ENCODE peak calls at places on chromosomes 13 and 19, in eight cellular contexts. H is HCT116, F is H1, G is SK-N-SH, Z is NB4, A is GM12878, S is HepG2, J is WTC11. X is an unnamed sample.

GRCh38 chr13:26386026-26386425 is 132.1 kb downstream of the CDK8 start:
- DNase-seq in H (no peak), F (no peak), G (no peak), Z (no peak), A (no peak), S (no peak), J (no peak), X (no peak)

GRCh38 chr19:6737284-6737872 is at the start of gene GPR108:
- DNase-seq in H (peak), F (peak), G (peak), Z (peak), A (peak), S (peak), J (peak), X (peak)

GRCh38 chr19:13997637-13997962 is 8.5 kb downstream of the RFX1 start:
- DNase-seq in H (no peak), F (no peak), G (no peak), Z (no peak), A (no peak), S (no peak), J (no peak), X (no peak)

GRCh38 chr19:1837625-1838105 is 10.6 kb downstream of the REXO1 start:
- DNase-seq in H (no peak), F (no peak), G (peak), Z (no peak), A (no peak), S (peak), J (peak), X (peak)

GRCh38 chr13:101915333-101915732 is 462.9 kb downstream of the ITGBL1 start:
- DNase-seq in H (no peak), F (no peak), G (peak), Z (no peak), A (no peak), S (no peak), J (no peak), X (no peak)

GRCh38 chr19:17610384-17610783 is 54.9 kb downstream of the COLGALT1 start:
- DNase-seq in H (peak), F (no peak), G (peak), Z (peak), A (no peak), S (peak), J (no peak), X (peak)

GRCh38 chr13:112978561-112979405 is 9.8 kb downstream of the MCF2L start:
- DNase-seq in H (no peak), F (no peak), G (peak), Z (no peak), A (no peak), S (no peak), J (no peak), X (no peak)

GRCh38 chr19:12789904-12790619 is 1.2 kb upstream of the JUNB start:
- DNase-seq in H (peak), F (peak), G (peak), Z (peak), A (peak), S (peak), J (peak), X (peak)

GRCh38 chr19:46718157-46718933 is 1.4 kb upstream of the PRKD2 start:
- DNase-seq in H (no peak), F (no peak), G (no peak), Z (peak), A (peak), S (no peak), J (peak), X (no peak)

GRCh38 chr13:37495046-37495445 is 103.5 kb downstream of the POSTN start:
- DNase-seq in H (no peak), F (no peak), G (no peak), Z (peak), A (no peak), S (no peak), J (no peak), X (no peak)

GRCh38 chr19:13117176-13117771 is 734 bp upstream of the TRMT1 start:
- DNase-seq in H (peak), F (no peak), G (no peak), Z (no peak), A (no peak), S (no peak), J (no peak), X (no peak)

GRCh38 chr13:72686766-72687165 is 40.7 kb downstream of the MZT1 start:
- DNase-seq in H (no peak), F (no peak), G (no peak), Z (no peak), A (no peak), S (no peak), J (no peak), X (no peak)

GRCh38 chr19:14463747-14464146 is 11.4 kb downstream of the PTGER1 start:
- DNase-seq in H (no peak), F (no peak), G (no peak), Z (no peak), A (no peak), S (no peak), J (no peak), X (no peak)

GRCh38 chr19:19224150-19224851 is 12.5 kb downstream of the NCAN start:
- DNase-seq in H (no peak), F (no peak), G (peak), Z (no peak), A (no peak), S (no peak), J (no peak), X (no peak)

GRCh38 chr13:59103004-59103768 is 1060.5 kb downstream of the DIAPH3 start:
- DNase-seq in H (no peak), F (no peak), G (peak), Z (no peak), A (no peak), S (no peak), J (no peak), X (no peak)

GRCh38 chr19:623974-624373 is 9.4 kb downstream of the POLRMT start:
- DNase-seq in H (no peak), F (no peak), G (no peak), Z (no peak), A (no peak), S (no peak), J (no peak), X (no peak)

GRCh38 chr13:99339736-99340392 is 32.7 kb upstream of the GPR183 start:
- DNase-seq in H (no peak), F (no peak), G (no peak), Z (no peak), A (no peak), S (no peak), J (no peak), X (peak)

GRCh38 chr19:1389033-1389940 is 5.6 kb downstream of the NDUFS7 start:
- DNase-seq in H (no peak), F (no peak), G (no peak), Z (no peak), A (no peak), S (no peak), J (no peak), X (no peak)

GRCh38 chr19:10353793-10354391 is 14.5 kb upstream of the ICAM3 start:
- DNase-seq in H (peak), F (peak), G (peak), Z (peak), A (no peak), S (no peak), J (peak), X (peak)

GRCh38 chr19:51689751-51690358 is 3.3 kb upstream of the SPACA6 start:
- DNase-seq in H (no peak), F (no peak), G (peak), Z (no peak), A (no peak), S (no peak), J (peak), X (peak)

GRCh38 chr19:47406711-47407416 is 12.5 kb downstream of the MEIS3 start:
- DNase-seq in H (no peak), F (no peak), G (no peak), Z (peak), A (no peak), S (no peak), J (peak), X (peak)

GRCh38 chr13:41389580-41389979 is 67.8 kb upstream of the RGCC start:
- DNase-seq in H (no peak), F (no peak), G (no peak), Z (peak), A (no peak), S (no peak), J (no peak), X (no peak)

GRCh38 chr19:17289489-17289888 is 7.8 kb downstream of the ANKLE1 start:
- DNase-seq in H (peak), F (no peak), G (peak), Z (peak), A (no peak), S (no peak), J (peak), X (peak)

GRCh38 chr13:26095846-26096245 is 44.0 kb upstream of the SHISA2 start:
- DNase-seq in H (no peak), F (no peak), G (no peak), Z (no peak), A (no peak), S (no peak), J (no peak), X (no peak)

GRCh38 chr13:80199067-80199466 is 141.9 kb downstream of the SPRY2 start:
- DNase-seq in H (no peak), F (no peak), G (no peak), Z (no peak), A (no peak), S (no peak), J (no peak), X (no peak)

GRCh38 chr19:48737360-48737998 is 2.9 kb downstream of the RASIP1 start:
- DNase-seq in H (no peak), F (no peak), G (peak), Z (peak), A (no peak), S (no peak), J (peak), X (peak)

GRCh38 chr19:32041681-32042292 is 303.6 kb upstream of the ZNF507 start:
- DNase-seq in H (no peak), F (no peak), G (peak), Z (peak), A (no peak), S (peak), J (peak), X (peak)

GRCh38 chr13:44651209-44651608 is 75.1 kb upstream of the TSC22D1 start:
- DNase-seq in H (no peak), F (no peak), G (no peak), Z (no peak), A (no peak), S (no peak), J (no peak), X (no peak)

GRCh38 chr13:68190826-68191225 is 960.7 kb upstream of the PCDH9 start:
- DNase-seq in H (peak), F (no peak), G (no peak), Z (peak), A (no peak), S (peak), J (no peak), X (no peak)

GRCh38 chr13:112254061-112254818 is 121.9 kb upstream of the SPACA7 start:
- DNase-seq in H (no peak), F (no peak), G (no peak), Z (no peak), A (no peak), S (no peak), J (no peak), X (no peak)

GRCh38 chr13:98570929-98571372 is 6.0 kb downstream of the STK24 start:
- DNase-seq in H (peak), F (no peak), G (no peak), Z (peak), A (peak), S (peak), J (no peak), X (peak)

GRCh38 chr13:103671547-103671946 is 605.3 kb upstream of the SLC10A2 start:
- DNase-seq in H (no peak), F (no peak), G (no peak), Z (no peak), A (no peak), S (no peak), J (no peak), X (no peak)

GRCh38 chr19:54502518-54503048 is at the start of gene LAIR2:
- DNase-seq in H (no peak), F (no peak), G (no peak), Z (no peak), A (no peak), S (no peak), J (no peak), X (no peak)

GRCh38 chr19:46371371-46371901 is 24.5 kb downstream of the PPP5C start:
- DNase-seq in H (no peak), F (no peak), G (no peak), Z (no peak), A (no peak), S (no peak), J (no peak), X (no peak)

GRCh38 chr13:42395066-42395821 is 123.3 kb downstream of the AKAP11 start:
- DNase-seq in H (no peak), F (no peak), G (no peak), Z (no peak), A (no peak), S (no peak), J (no peak), X (no peak)

GRCh38 chr13:36981156-36981743 is 17.9 kb downstream of the ALG5 start:
- DNase-seq in H (no peak), F (no peak), G (peak), Z (peak), A (no peak), S (peak), J (no peak), X (peak)

GRCh38 chr19:31351212-31352193 is 2.3 kb upstream of the TSHZ3 start:
- DNase-seq in H (no peak), F (no peak), G (peak), Z (no peak), A (no peak), S (no peak), J (no peak), X (no peak)

GRCh38 chr13:30798776-30799625 is 63.7 kb downstream of the ALOX5AP start:
- DNase-seq in H (no peak), F (no peak), G (no peak), Z (no peak), A (no peak), S (peak), J (no peak), X (no peak)
- TF ChIP-seq MAX in H (no peak), F (no peak), G (no peak), Z (no peak), A (no peak), S (no peak), J (no peak), X (no peak)

GRCh38 chr19:57263244-57263643 is 17.0 kb upstream of the ZNF460 start:
- DNase-seq in H (no peak), F (no peak), G (no peak), Z (no peak), A (no peak), S (no peak), J (no peak), X (no peak)

GRCh38 chr19:57267294-57267693 is 13.0 kb upstream of the ZNF460 start:
- DNase-seq in H (no peak), F (no peak), G (no peak), Z (no peak), A (no peak), S (no peak), J (no peak), X (no peak)

GRCh38 chr19:57262044-57262443 is 18.2 kb upstream of the ZNF460 start:
- DNase-seq in H (no peak), F (no peak), G (no peak), Z (no peak), A (no peak), S (no peak), J (no peak), X (no peak)
- TF ChIP-seq MAX in H (no peak), F (no peak), G (no peak), Z (no peak), A (no peak), S (no peak), J (no peak), X (no peak)

GRCh38 chr19:44747739-44748425 is 626 bp upstream of the BCL3 start:
- DNase-seq in H (no peak), F (no peak), G (peak), Z (peak), A (no peak), S (peak), J (no peak), X (no peak)

GRCh38 chr19:44746616-44746945 is 1.9 kb upstream of the BCL3 start:
- DNase-seq in H (no peak), F (no peak), G (no peak), Z (no peak), A (no peak), S (no peak), J (no peak), X (no peak)

GRCh38 chr19:44745887-44746600 is 2.5 kb upstream of the BCL3 start:
- DNase-seq in H (no peak), F (no peak), G (no peak), Z (no peak), A (no peak), S (no peak), J (no peak), X (no peak)

GRCh38 chr19:44746946-44747738 is 1.4 kb upstream of the BCL3 start:
- DNase-seq in H (peak), F (no peak), G (peak), Z (peak), A (peak), S (peak), J (peak), X (peak)

GRCh38 chr19:44745386-44745831 is 3.1 kb upstream of the BCL3 start:
- DNase-seq in H (peak), F (no peak), G (no peak), Z (no peak), A (no peak), S (no peak), J (peak), X (no peak)
- TF ChIP-seq MAX in H (no peak), F (no peak), G (no peak), Z (no peak), A (no peak), S (no peak), J (no peak), X (no peak)

GRCh38 chr19:56348289-56348877 is 33.7 kb upstream of the ZSCAN5A start:
- DNase-seq in H (peak), F (no peak), G (peak), Z (peak), A (no peak), S (no peak), J (peak), X (peak)
- TF ChIP-seq MAX in H (no peak), F (peak), G (no peak), Z (no peak), A (no peak), S (no peak), J (no peak), X (no peak)

GRCh38 chr19:5103812-5104410 is 135.0 kb downstream of the KDM4B start:
- DNase-seq in H (no peak), F (no peak), G (no peak), Z (no peak), A (no peak), S (no peak), J (no peak), X (no peak)
- TF ChIP-seq MAX in H (no peak), F (no peak), G (no peak), Z (no peak), A (no peak), S (no peak), J (no peak), X (no peak)

DNA sequence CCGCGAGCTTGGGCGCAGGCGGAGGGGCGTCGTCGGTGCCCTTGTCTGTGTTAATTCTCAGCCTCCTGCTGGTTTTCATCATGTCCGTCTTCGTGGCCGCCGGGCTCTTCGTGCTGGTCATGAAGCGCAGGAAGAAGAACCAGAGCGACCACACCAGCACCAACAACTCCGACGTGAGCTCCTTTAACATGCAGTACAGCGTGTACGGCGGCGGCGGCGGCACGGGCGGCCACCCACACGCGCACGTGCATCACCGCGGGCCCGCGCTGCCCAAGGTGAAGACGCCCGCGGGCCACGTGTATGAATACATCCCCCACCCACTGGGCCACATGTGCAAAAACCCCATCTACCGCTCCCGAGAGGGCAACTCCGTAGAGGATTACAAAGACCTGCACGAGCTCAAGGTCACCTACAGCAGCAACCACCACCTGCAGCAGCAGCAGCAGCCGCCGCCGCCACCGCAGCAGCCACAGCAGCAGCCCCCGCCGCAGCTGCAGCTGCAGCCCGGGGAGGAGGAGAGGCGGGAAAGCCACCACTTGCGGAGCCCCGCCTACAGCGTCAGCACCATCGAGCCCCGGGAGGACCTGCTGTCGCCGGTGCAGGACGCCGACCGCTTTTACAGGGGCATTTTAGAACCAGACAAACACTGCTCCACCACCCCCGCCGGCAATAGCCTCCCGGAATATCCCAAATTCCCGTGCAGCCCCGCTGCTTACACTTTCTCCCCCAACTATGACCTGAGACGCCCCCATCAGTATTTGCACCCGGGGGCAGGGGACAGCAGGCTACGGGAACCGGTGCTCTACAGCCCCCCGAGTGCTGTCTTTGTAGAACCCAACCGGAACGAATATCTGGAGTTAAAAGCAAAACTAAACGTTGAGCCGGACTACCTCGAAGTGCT is 6.4 kb downstream of the SLITRK5 start:
- DNase-seq in H (no peak), F (no peak), G (peak), Z (no peak), A (no peak), S (peak), J (peak), X (no peak)
- TF ChIP-seq MAX in H (no peak), F (peak), G (no peak), Z (no peak), A (no peak), S (no peak), J (peak), X (no peak)

X was measured in K562.